ENCODE peak calls at places on chromosomes 1 and 21, in five cellular contexts. V is prostate gland, S is fibroblast of lung, G is body of pancreas, B is cardiac muscle cell. C is an unnamed sample. For H3K27me3, the result is how much of the 10 kb centered on the place peaks cover.

GRCh38 chr21:17612023-17612564 is 607 bp downstream of the BTG3 start:
- DNase-seq in V (peak), S (peak), G (peak), B (peak), C (peak)

GRCh38 chr1:184567648-184568047 is 180.8 kb downstream of the C1orf21 start:
- DNase-seq in V (no peak), S (no peak), G (no peak), B (peak), C (no peak)

GRCh38 chr1:30111431-30111830 is 612.0 kb downstream of the MATN1 start:
- DNase-seq in V (peak), S (peak), G (peak), B (peak), C (peak)

GRCh38 chr21:38780879-38781278 is 24.9 kb upstream of the ETS2 start:
- DNase-seq in V (no peak), S (no peak), G (no peak), B (no peak), C (no peak)

GRCh38 chr21:46626536-46627302 is 8.8 kb upstream of the PRMT2 start:
- DNase-seq in V (no peak), S (no peak), G (no peak), B (no peak), C (no peak)

GRCh38 chr1:57616906-57617305 is 193.0 kb upstream of the DAB1 start:
- DNase-seq in V (no peak), S (no peak), G (no peak), B (no peak), C (no peak)

GRCh38 chr1:234372011-234372757 is 1.1 kb upstream of the COA6 start:
- DNase-seq in V (no peak), S (no peak), G (no peak), B (peak), C (no peak)

GRCh38 chr1:224433041-224433670 is 1.4 kb downstream of the WDR26 start:
- DNase-seq in V (peak), S (no peak), G (peak), B (peak), C (peak)

GRCh38 chr1:117559985-117560384 is 45.9 kb upstream of the TENT5C start:
- DNase-seq in V (no peak), S (no peak), G (no peak), B (no peak), C (no peak)

GRCh38 chr21:46317710-46318463 is 5.8 kb downstream of the C21orf58 start:
- DNase-seq in V (no peak), S (no peak), G (peak), B (no peak), C (peak)

GRCh38 chr21:33947451-33948095 is 32.0 kb upstream of the ATP5PO start:
- DNase-seq in V (peak), S (peak), G (peak), B (peak), C (peak)

GRCh38 chr1:237104096-237104495 is 62.1 kb downstream of the RYR2 start:
- DNase-seq in V (no peak), S (no peak), G (no peak), B (no peak), C (no peak)

GRCh38 chr21:43305336-43305665 is 121.6 kb downstream of the SIK1 start:
- DNase-seq in V (no peak), S (no peak), G (no peak), B (no peak), C (peak)

GRCh38 chr1:164880199-164880598 is 321.2 kb downstream of the PBX1 start:
- DNase-seq in V (no peak), S (no peak), G (no peak), B (no peak), C (no peak)

GRCh38 chr1:210695041-210695440 is 366.3 kb downstream of the HHAT start:
- DNase-seq in V (no peak), S (no peak), G (no peak), B (no peak), C (no peak)

GRCh38 chr1:150366416-150367296 is 2.7 kb downstream of the RPRD2 start:
- DNase-seq in V (no peak), S (peak), G (no peak), B (peak), C (no peak)

GRCh38 chr1:47931395-47931794 is 65.8 kb downstream of the TRABD2B start:
- DNase-seq in V (no peak), S (no peak), G (peak), B (no peak), C (peak)

GRCh38 chr1:14822493-14822892 is 224.0 kb downstream of the KAZN start:
- DNase-seq in V (no peak), S (no peak), G (no peak), B (no peak), C (no peak)

GRCh38 chr1:226125097-226125630 is 61.4 kb downstream of the ACBD3 start:
- DNase-seq in V (peak), S (peak), G (peak), B (peak), C (peak)

GRCh38 chr1:26721669-26722355 is 26.0 kb downstream of the ARID1A start:
- DNase-seq in V (no peak), S (no peak), G (no peak), B (no peak), C (no peak)

GRCh38 chr1:43054961-43055360 is 96.3 kb upstream of the SLC2A1 start:
- DNase-seq in V (no peak), S (no peak), G (no peak), B (no peak), C (no peak)

GRCh38 chr21:33403786-33404571 is 766 bp downstream of the IFNGR2 start:
- DNase-seq in V (peak), S (peak), G (peak), B (peak), C (peak)

GRCh38 chr1:39183503-39184353 is 20.8 kb upstream of the MACF1 start:
- DNase-seq in V (peak), S (peak), G (peak), B (peak), C (peak)

GRCh38 chr1:170970256-170970655 is 34.9 kb downstream of the MROH9 start:
- DNase-seq in V (no peak), S (no peak), G (no peak), B (no peak), C (no peak)

GRCh38 chr1:163872067-163872466 is 550.3 kb downstream of the NUF2 start:
- DNase-seq in V (no peak), S (peak), G (no peak), B (peak), C (no peak)

GRCh38 chr1:234120327-234120944 is 216.0 kb downstream of the SLC35F3 start:
- DNase-seq in V (no peak), S (no peak), G (no peak), B (no peak), C (no peak)

GRCh38 chr1:22053861-22054770 is 1.6 kb downstream of the CDC42 start:
- DNase-seq in V (no peak), S (no peak), G (no peak), B (peak), C (no peak)

GRCh38 chr21:32403201-32403701 is 9.3 kb upstream of the EVA1C start:
- DNase-seq in V (peak), S (peak), G (peak), B (peak), C (peak)

GRCh38 chr21:16084776-16085364 is 355.1 kb downstream of the USP25 start:
- DNase-seq in V (no peak), S (peak), G (peak), B (peak), C (peak)

GRCh38 chr1:31984419-31985347 is 29.0 kb upstream of the KHDRBS1 start:
- DNase-seq in V (no peak), S (peak), G (no peak), B (peak), C (peak)

GRCh38 chr1:180930687-180931086 is 18.0 kb downstream of the KIAA1614 start:
- DNase-seq in V (no peak), S (no peak), G (no peak), B (no peak), C (no peak)

GRCh38 chr1:62194651-62195282 is at the start of gene L1TD1:
- DNase-seq in V (no peak), S (peak), G (no peak), B (peak), C (no peak)

GRCh38 chr1:198359024-198359653 is 181.3 kb downstream of the ATP6V1G3 start:
- DNase-seq in V (no peak), S (peak), G (no peak), B (peak), C (no peak)

GRCh38 chr1:116763116-116763786 is 9.0 kb downstream of the CD2 start:
- DNase-seq in V (no peak), S (peak), G (no peak), B (peak), C (no peak)

GRCh38 chr1:18312961-18313360 is 167.8 kb upstream of the KLHDC7A start:
- DNase-seq in V (no peak), S (no peak), G (no peak), B (no peak), C (no peak)

GRCh38 chr1:51666463-51666862 is 49.6 kb downstream of the OSBPL9 start:
- DNase-seq in V (no peak), S (peak), G (no peak), B (peak), C (no peak)

GRCh38 chr1:63674238-63674864 is 81.1 kb downstream of the PGM1 start:
- DNase-seq in V (peak), S (peak), G (peak), B (peak), C (peak)

GRCh38 chr21:33383056-33383888 is 19.9 kb upstream of the IFNGR2 start:
- DNase-seq in V (peak), S (peak), G (peak), B (peak), C (peak)

GRCh38 chr1:24910751-24911650 is 19.1 kb downstream of the RUNX3 start:
- DNase-seq in V (no peak), S (peak), G (no peak), B (peak), C (peak)

GRCh38 chr1:24913616-24914225 is 16.4 kb downstream of the RUNX3 start:
- DNase-seq in V (no peak), S (no peak), G (peak), B (no peak), C (no peak)

GRCh38 chr1:24911651-24912144 is 18.4 kb downstream of the RUNX3 start:
- DNase-seq in V (no peak), S (no peak), G (no peak), B (no peak), C (no peak)

GRCh38 chr1:24913274-24913604 is 16.8 kb downstream of the RUNX3 start:
- DNase-seq in V (no peak), S (no peak), G (no peak), B (no peak), C (no peak)

DNA sequence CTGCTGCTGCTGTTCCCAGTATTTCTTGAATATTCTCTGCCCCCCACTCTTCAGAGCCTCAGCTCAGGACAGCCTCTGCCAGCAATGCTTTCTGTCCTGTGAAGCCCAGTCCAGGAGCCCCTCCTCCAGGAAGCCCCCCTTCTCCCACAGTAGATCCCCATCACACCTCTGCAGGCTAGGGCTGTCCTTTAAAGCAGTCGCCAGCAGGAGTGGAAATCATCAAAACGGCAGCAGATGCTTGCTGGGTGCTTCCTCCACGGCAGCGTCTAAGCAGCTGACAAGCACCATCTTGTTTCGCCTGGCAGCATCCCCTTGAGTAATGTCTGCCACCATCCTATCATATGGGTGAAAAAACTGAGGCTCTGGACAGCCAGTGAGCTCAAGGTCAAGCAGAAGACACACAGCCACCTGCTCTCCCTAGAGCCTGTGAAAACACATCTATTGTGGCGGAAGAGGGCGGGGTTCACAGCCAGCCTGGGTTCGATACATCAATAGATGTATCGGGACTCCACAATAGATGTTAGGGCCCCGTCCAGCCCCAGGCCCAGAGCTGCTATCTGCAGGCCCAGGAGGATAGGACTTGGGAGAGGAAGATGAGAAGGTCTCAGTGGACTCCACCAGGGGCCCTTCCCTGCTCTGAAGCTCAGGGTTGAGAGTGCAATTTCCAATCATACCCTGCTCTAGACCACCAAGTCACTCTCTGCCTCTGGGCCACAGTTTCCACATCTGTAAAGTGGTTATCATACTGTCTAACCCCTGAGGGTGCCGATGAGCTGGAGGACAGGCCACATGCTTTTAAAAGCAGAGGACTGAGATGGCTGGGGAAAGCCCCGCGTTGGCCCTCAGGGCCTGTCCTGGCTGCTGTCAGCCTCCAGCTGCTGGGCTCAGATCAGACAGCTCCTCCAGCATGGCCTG is 17.5 kb downstream of the RUNX3 start:
- DNase-seq in V (no peak), S (no peak), G (no peak), B (no peak), C (no peak)
- TF ChIP-seq CTCF in V (no peak), S (no peak), G (no peak), B (no peak), C (no peak)

GRCh38 chr1:19453843-19454242 is 31.5 kb downstream of the CAPZB start:
- DNase-seq in V (no peak), S (no peak), G (no peak), B (no peak), C (no peak)

GRCh38 chr1:19452221-19452663 is 33.1 kb downstream of the CAPZB start:
- DNase-seq in V (peak), S (peak), G (no peak), B (peak), C (peak)

GRCh38 chr1:19448491-19449439 is 36.6 kb downstream of the CAPZB start:
- DNase-seq in V (no peak), S (peak), G (peak), B (peak), C (peak)

GRCh38 chr1:19449454-19450228 is 35.7 kb downstream of the CAPZB start:
- DNase-seq in V (no peak), S (no peak), G (no peak), B (no peak), C (peak)

GRCh38 chr1:19450811-19451564 is 34.4 kb downstream of the CAPZB start:
- DNase-seq in V (peak), S (peak), G (peak), B (peak), C (no peak)
- H3K27ac ChIP-seq in V (peak), S (peak), G (no peak), B (no peak), C (peak)

GRCh38 chr1:3082571-3083516 is 13.8 kb downstream of the PRDM16 start:
- DNase-seq in V (no peak), S (no peak), G (no peak), B (no peak), C (no peak)
- H3K27me3 ChIP-seq in V (under half), S (under half), G (under half), B (under half), C (under half)

DNA sequence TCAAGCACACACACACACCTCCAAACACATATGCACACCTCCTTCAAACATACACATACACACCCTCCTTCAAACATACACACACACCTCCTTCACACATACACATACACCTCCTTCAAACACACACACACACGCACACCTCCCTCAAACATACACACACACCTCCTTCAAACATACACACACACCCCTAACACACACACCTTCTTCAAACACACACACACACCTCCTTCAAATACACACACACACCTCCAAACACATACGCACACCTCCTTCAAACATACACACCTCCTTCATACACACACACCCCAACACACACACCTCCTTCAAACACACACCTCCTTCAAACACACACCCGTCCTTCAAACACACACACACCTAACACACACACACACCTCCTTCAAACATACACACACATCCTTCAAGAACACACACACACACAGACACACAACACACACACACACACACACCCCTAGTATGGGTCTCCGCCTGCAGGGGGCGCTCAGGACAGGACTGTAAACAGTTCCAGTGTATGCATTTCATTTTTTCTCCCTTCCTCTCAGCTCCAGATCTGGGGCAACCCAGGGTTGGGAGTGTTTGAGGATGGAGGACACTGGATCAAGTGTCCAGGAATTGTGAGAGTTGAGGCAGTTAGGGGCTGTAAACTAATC is 12.1 kb downstream of the LGR6 start:
- DNase-seq in V (no peak), S (no peak), G (peak), B (peak), C (no peak)
- TF ChIP-seq CTCF in V (no peak), S (no peak), G (no peak), B (peak), C (no peak)

DNA sequence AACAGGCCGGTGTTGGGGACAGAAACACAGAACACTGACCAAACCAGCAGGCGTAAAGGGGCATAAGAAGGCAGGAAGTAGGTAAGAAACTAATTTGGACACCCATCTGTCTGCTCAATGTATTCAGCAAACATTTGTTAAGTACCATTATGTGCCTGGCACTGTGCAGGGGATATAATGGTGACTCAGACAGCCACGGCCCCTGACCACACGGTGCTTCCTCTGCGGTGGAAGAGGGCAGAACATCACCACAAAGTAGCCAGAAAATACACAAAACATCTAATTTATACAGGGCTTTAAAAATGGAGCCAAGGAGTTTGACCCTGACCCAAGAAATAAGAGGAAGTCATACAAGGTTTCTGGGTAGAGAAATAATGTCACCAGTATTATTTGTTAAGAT is 12.9 kb downstream of the DNAJC11 start:
- DNase-seq in V (no peak), S (no peak), G (no peak), B (peak), C (no peak)
- H3K27ac ChIP-seq in V (no peak), S (no peak), G (no peak), B (no peak), C (no peak)

GRCh38 chr1:65850281-65850680 is 57.6 kb downstream of the PDE4B start:
- DNase-seq in V (no peak), S (no peak), G (no peak), B (peak), C (no peak)

GRCh38 chr1:65844990-65845757 is 52.5 kb downstream of the PDE4B start:
- DNase-seq in V (no peak), S (peak), G (no peak), B (no peak), C (no peak)

GRCh38 chr1:65845758-65846060 is 53.0 kb downstream of the PDE4B start:
- DNase-seq in V (no peak), S (no peak), G (no peak), B (no peak), C (no peak)

DNA sequence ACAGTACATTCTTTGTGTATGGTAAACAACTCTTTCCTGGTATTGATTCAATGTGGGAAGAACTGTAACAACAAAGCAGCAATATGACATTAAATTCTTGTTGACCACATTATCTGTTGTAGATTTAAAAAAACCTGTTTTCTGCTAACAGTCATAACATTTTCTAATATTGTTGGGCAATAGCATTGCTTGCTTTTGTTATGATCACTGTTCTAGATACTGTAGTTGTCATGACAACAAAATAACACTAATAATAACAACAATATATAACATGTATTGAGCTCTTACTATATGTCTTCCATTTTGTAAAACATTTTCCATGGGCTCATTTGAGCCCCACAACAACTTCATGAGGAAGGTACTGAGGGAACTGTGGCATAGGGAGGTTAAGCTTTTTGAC is 54.2 kb downstream of the PDE4B start:
- DNase-seq in V (no peak), S (peak), G (no peak), B (peak), C (no peak)
- H3K27me3 ChIP-seq in V (under half), S (under half), G (under half), B (under half), C (under half)

GRCh38 chr1:66282343-66282852 is 251.6 kb upstream of the SGIP1 start:
- DNase-seq in V (no peak), S (peak), G (peak), B (peak), C (no peak)
- TF ChIP-seq CTCF in V (no peak), S (no peak), G (no peak), B (peak), C (no peak)

C was measured in thyroid gland.